ENCODE peak calls at places on chromosome 18, in six cellular contexts. P is GM10248, W is progenitor cell of endocrine pancreas, C is osteocyte, O is AG10803, M is fibroblast of lung. J is an unnamed sample.
A peak's percentile ranks its signal among the peaks of the same experiment; 100 is the strongest.

GRCh38 chr18:741931-742512 is 29.6 kb upstream of the ENOSF1 start:
- DNase-seq in P (peak; percentile 67), W (no peak), C (no peak), O (peak; percentile 57), M (peak; percentile 47), J (peak; percentile 56)

GRCh38 chr18:2083691-2084090 is 487.6 kb downstream of the METTL4 start:
- DNase-seq in P (no peak), W (no peak), C (no peak), O (no peak), M (no peak), J (no peak)

GRCh38 chr18:26574958-26575864 is 26.9 kb upstream of the KCTD1 start:
- DNase-seq in P (peak; percentile 22), W (peak; percentile 15), C (no peak), O (peak; percentile 65), M (peak; percentile 75), J (no peak)

GRCh38 chr18:2908946-2909335 is 62.1 kb downstream of the EMILIN2 start:
- DNase-seq in P (no peak), W (no peak), C (peak; percentile 64), O (no peak), M (no peak), J (no peak)

GRCh38 chr18:60027397-60027796 is 127.6 kb downstream of the PMAIP1 start:
- DNase-seq in P (no peak), W (no peak), C (no peak), O (no peak), M (no peak), J (no peak)

GRCh38 chr18:44731160-44731865 is 50.6 kb downstream of the SETBP1 start:
- DNase-seq in P (no peak), W (no peak), C (no peak), O (no peak), M (no peak), J (no peak)

GRCh38 chr18:79792096-79792987 is 5.4 kb upstream of the KCNG2 start:
- DNase-seq in P (no peak), W (no peak), C (no peak), O (no peak), M (no peak), J (no peak)

GRCh38 chr18:12041561-12041960 is 52.1 kb upstream of the ANKRD62 start:
- DNase-seq in P (peak; percentile 10), W (no peak), C (peak; percentile 13), O (peak; percentile 79), M (peak; percentile 93), J (no peak)

GRCh38 chr18:32276896-32277295 is 87.1 kb downstream of the MEP1B start:
- DNase-seq in P (no peak), W (no peak), C (no peak), O (no peak), M (peak; percentile 25), J (no peak)

GRCh38 chr18:48396561-48396960 is 12.6 kb downstream of the ZBTB7C start:
- DNase-seq in P (no peak), W (no peak), C (no peak), O (no peak), M (no peak), J (no peak)

GRCh38 chr18:61825386-61825785 is 67.4 kb downstream of the RNF152 start:
- DNase-seq in P (no peak), W (no peak), C (no peak), O (peak; percentile 85), M (peak; percentile 66), J (no peak)

GRCh38 chr18:54958711-54959625 is at the start of gene CCDC68:
- DNase-seq in P (no peak), W (no peak), C (no peak), O (no peak), M (peak; percentile 42), J (no peak)

GRCh38 chr18:9454061-9454703 is 21.1 kb upstream of the RALBP1 start:
- DNase-seq in P (no peak), W (no peak), C (no peak), O (peak; percentile 29), M (peak; percentile 90), J (no peak)
- TF ChIP-seq CTCF in P (no peak), W (no peak), C (no peak), O (no peak), M (no peak), J (no peak)

GRCh38 chr18:42052137-42052708 is 97.2 kb downstream of the PIK3C3 start:
- DNase-seq in P (no peak), W (no peak), C (no peak), O (peak; percentile 53), M (peak; percentile 17), J (no peak)
- TF ChIP-seq CTCF in P (peak; percentile 41), W (peak; percentile 48), C (peak; percentile 65), O (peak; percentile 69), M (peak; percentile 60), J (no peak)

DNA sequence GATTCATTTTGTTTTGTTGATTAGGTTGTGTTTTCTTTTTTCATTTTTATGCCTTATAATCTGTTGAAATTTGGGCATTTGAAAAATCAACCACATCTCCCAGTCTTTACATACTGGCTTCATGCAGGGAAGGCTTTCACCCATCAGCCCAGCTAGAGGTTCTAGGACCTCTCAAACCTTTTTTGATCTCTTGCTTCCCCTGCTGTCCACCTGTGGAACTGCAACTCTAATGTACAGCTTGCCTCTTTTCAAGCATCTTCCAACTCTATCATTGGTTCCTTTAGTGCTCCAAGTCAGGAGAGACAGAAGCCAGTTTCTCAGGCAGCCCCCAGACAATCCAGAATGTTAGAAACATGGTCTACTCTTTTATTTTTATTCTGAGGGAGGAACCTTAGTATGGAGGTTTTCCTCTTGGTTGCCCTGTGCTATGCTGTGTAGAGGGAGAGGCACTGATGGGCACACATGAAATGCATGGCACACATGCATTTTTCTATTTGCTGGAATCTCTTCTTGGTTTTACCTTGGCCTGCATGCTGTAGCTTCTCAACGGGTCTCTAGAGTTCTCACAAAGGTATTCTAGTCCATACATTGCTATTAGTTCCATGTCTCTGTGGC is 107.2 kb upstream of the L3MBTL4 start:
- DNase-seq in P (peak; percentile 48), W (no peak), C (no peak), O (peak; percentile 39), M (peak; percentile 20), J (peak; percentile 42)
- TF ChIP-seq CTCF in P (peak; percentile 95), W (peak; percentile 70), C (peak; percentile 72), O (peak; percentile 87), M (peak; percentile 94), J (peak; percentile 89)

GRCh38 chr18:76920974-76921373 is 98.6 kb downstream of the ZNF236 start:
- DNase-seq in P (no peak), W (no peak), C (no peak), O (no peak), M (no peak), J (no peak)

GRCh38 chr18:76927216-76927725 is 104.9 kb downstream of the ZNF236 start:
- DNase-seq in P (no peak), W (no peak), C (no peak), O (no peak), M (no peak), J (no peak)

GRCh38 chr18:76923485-76924085 is 101.2 kb downstream of the ZNF236 start:
- DNase-seq in P (no peak), W (no peak), C (no peak), O (peak; percentile 3), M (peak; percentile 2), J (no peak)

GRCh38 chr18:76922107-76922506 is 99.8 kb downstream of the ZNF236 start:
- DNase-seq in P (peak; percentile 80), W (no peak), C (no peak), O (peak; percentile 43), M (peak; percentile 19), J (peak; percentile 79)
- TF ChIP-seq CTCF in P (peak; percentile 80), W (peak; percentile 65), C (peak; percentile 67), O (peak; percentile 68), M (peak; percentile 85), J (peak; percentile 35)

GRCh38 chr18:65753520-65753919 is 2.7 kb downstream of the CDH7 start:
- DNase-seq in P (no peak), W (peak; percentile 30), C (no peak), O (no peak), M (peak; percentile 5), J (no peak)
- TF ChIP-seq CTCF in P (peak; percentile 30), W (peak; percentile 78), C (peak; percentile 37), O (no peak), M (peak; percentile 8), J (peak; percentile 11)

GRCh38 chr18:38868757-38869156 is 1303.2 kb upstream of the CELF4 start:
- DNase-seq in P (no peak), W (no peak), C (no peak), O (no peak), M (no peak), J (no peak)

GRCh38 chr18:38872342-38872741 is 1306.7 kb upstream of the CELF4 start:
- DNase-seq in P (no peak), W (no peak), C (no peak), O (no peak), M (no peak), J (no peak)

GRCh38 chr18:38867680-38868079 is 1302.1 kb upstream of the CELF4 start:
- DNase-seq in P (no peak), W (no peak), C (no peak), O (no peak), M (no peak), J (no peak)
- TF ChIP-seq CTCF in P (no peak), W (no peak), C (no peak), O (no peak), M (no peak), J (no peak)

DNA sequence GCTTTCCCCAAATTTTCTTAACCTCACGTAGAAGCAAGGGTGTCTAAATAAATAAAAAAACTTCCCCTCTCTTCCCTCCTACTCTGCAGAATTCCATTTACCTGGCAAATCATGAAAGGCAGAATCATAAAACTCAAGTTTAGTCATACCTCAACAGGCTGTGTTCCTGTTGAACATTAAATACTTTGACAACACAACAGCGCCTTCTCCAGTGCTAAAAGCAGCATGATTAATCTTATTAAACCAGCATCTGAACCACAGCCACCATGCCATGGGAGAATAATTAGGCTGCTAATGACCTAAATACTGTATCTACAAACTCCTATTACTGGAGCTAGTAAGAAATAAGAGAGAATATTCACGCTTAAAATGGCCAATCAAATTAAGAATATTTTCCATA is 68.1 kb downstream of the CDH2 start:
- DNase-seq in P (no peak), W (no peak), C (no peak), O (peak; percentile 34), M (peak; percentile 69), J (no peak)
- TF ChIP-seq CTCF in P (no peak), W (no peak), C (no peak), O (peak; percentile 29), M (no peak), J (no peak)